ENCODE peak calls at places on chromosomes 13 and 19, in six cellular contexts. One of them, this sample, is unnamed.

GRCh38 chr13:83248751-83249150 is 633.5 kb downstream of the SLITRK1 start:
- DNase-seq in C1 segment of cervical spinal cord: no peak
- DNase-seq in stimulated activated CD8-positive, alpha-beta memory T cell treated with anti-CD3 and anti-CD28 coated beads, Interleukin-4, amount 100 ng/mL, for 24 hours: no peak
- DNase-seq in mucosa of gallbladder: no peak
- DNase-seq in activated T-helper 2 cell treated with anti-CD3 and anti-CD28 coated beads, Interferon-gamma antibody, Interleukin-2, Interleukin-4, amounts not matched to agents 10 μg/mL and 5 μg/mL and 100 μg/mL, durations not matched to agents 14 hours and 24 hours and 36 hours: no peak
- DNase-seq in heart left ventricle: no peak
- DNase-seq in this sample: peak

GRCh38 chr19:10270180-10270615 is 722 bp upstream of the ICAM1 start:
- DNase-seq in mucosa of gallbladder: peak
- DNase-seq in C1 segment of cervical spinal cord: no peak
- DNase-seq in stimulated activated CD8-positive, alpha-beta memory T cell treated with anti-CD3 and anti-CD28 coated beads, Interleukin-4, amount 100 ng/mL, for 24 hours: peak
- DNase-seq in activated T-helper 2 cell treated with anti-CD3 and anti-CD28 coated beads, Interferon-gamma antibody, Interleukin-2, Interleukin-4, amounts not matched to agents 10 μg/mL and 5 μg/mL and 100 μg/mL, durations not matched to agents 14 hours and 24 hours and 36 hours: peak
- DNase-seq in heart left ventricle: peak
- DNase-seq in this sample: peak

GRCh38 chr13:87671031-87671823 is at the start of gene SLITRK5:
- DNase-seq in mucosa of gallbladder: peak
- DNase-seq in activated T-helper 2 cell treated with anti-CD3 and anti-CD28 coated beads, Interferon-gamma antibody, Interleukin-2, Interleukin-4, amounts not matched to agents 10 μg/mL and 5 μg/mL and 100 μg/mL, durations not matched to agents 14 hours and 24 hours and 36 hours: peak
- DNase-seq in C1 segment of cervical spinal cord: peak
- DNase-seq in heart left ventricle: peak
- DNase-seq in stimulated activated CD8-positive, alpha-beta memory T cell treated with anti-CD3 and anti-CD28 coated beads, Interleukin-4, amount 100 ng/mL, for 24 hours: peak
- DNase-seq in this sample: peak

GRCh38 chr19:19387108-19387507 is 18.4 kb upstream of the GATAD2A start:
- DNase-seq in mucosa of gallbladder: no peak
- DNase-seq in stimulated activated CD8-positive, alpha-beta memory T cell treated with anti-CD3 and anti-CD28 coated beads, Interleukin-4, amount 100 ng/mL, for 24 hours: no peak
- DNase-seq in activated T-helper 2 cell treated with anti-CD3 and anti-CD28 coated beads, Interferon-gamma antibody, Interleukin-2, Interleukin-4, amounts not matched to agents 10 μg/mL and 5 μg/mL and 100 μg/mL, durations not matched to agents 14 hours and 24 hours and 36 hours: no peak
- DNase-seq in heart left ventricle: no peak
- DNase-seq in C1 segment of cervical spinal cord: no peak
- DNase-seq in this sample: no peak

GRCh38 chr19:16121141-16121540 is 9.5 kb downstream of the RAB8A start:
- DNase-seq in mucosa of gallbladder: no peak
- DNase-seq in C1 segment of cervical spinal cord: no peak
- DNase-seq in activated T-helper 2 cell treated with anti-CD3 and anti-CD28 coated beads, Interferon-gamma antibody, Interleukin-2, Interleukin-4, amounts not matched to agents 10 μg/mL and 5 μg/mL and 100 μg/mL, durations not matched to agents 14 hours and 24 hours and 36 hours: no peak
- DNase-seq in heart left ventricle: no peak
- DNase-seq in stimulated activated CD8-positive, alpha-beta memory T cell treated with anti-CD3 and anti-CD28 coated beads, Interleukin-4, amount 100 ng/mL, for 24 hours: no peak
- DNase-seq in this sample: no peak

GRCh38 chr13:91726666-91727065 is 328.2 kb downstream of the GPC5 start:
- DNase-seq in stimulated activated CD8-positive, alpha-beta memory T cell treated with anti-CD3 and anti-CD28 coated beads, Interleukin-4, amount 100 ng/mL, for 24 hours: no peak
- DNase-seq in heart left ventricle: no peak
- DNase-seq in mucosa of gallbladder: no peak
- DNase-seq in C1 segment of cervical spinal cord: no peak
- DNase-seq in activated T-helper 2 cell treated with anti-CD3 and anti-CD28 coated beads, Interferon-gamma antibody, Interleukin-2, Interleukin-4, amounts not matched to agents 10 μg/mL and 5 μg/mL and 100 μg/mL, durations not matched to agents 14 hours and 24 hours and 36 hours: no peak
- DNase-seq in this sample: no peak

GRCh38 chr19:53552001-53552721 is 14.2 kb downstream of the ZNF331 start:
- DNase-seq in stimulated activated CD8-positive, alpha-beta memory T cell treated with anti-CD3 and anti-CD28 coated beads, Interleukin-4, amount 100 ng/mL, for 24 hours: no peak
- DNase-seq in heart left ventricle: no peak
- DNase-seq in mucosa of gallbladder: no peak
- DNase-seq in C1 segment of cervical spinal cord: no peak
- DNase-seq in activated T-helper 2 cell treated with anti-CD3 and anti-CD28 coated beads, Interferon-gamma antibody, Interleukin-2, Interleukin-4, amounts not matched to agents 10 μg/mL and 5 μg/mL and 100 μg/mL, durations not matched to agents 14 hours and 24 hours and 36 hours: no peak
- DNase-seq in this sample: no peak

GRCh38 chr19:38862321-38863059 is 12.7 kb upstream of the HNRNPL start:
- DNase-seq in mucosa of gallbladder: peak
- DNase-seq in heart left ventricle: peak
- DNase-seq in activated T-helper 2 cell treated with anti-CD3 and anti-CD28 coated beads, Interferon-gamma antibody, Interleukin-2, Interleukin-4, amounts not matched to agents 10 μg/mL and 5 μg/mL and 100 μg/mL, durations not matched to agents 14 hours and 24 hours and 36 hours: no peak
- DNase-seq in stimulated activated CD8-positive, alpha-beta memory T cell treated with anti-CD3 and anti-CD28 coated beads, Interleukin-4, amount 100 ng/mL, for 24 hours: no peak
- DNase-seq in C1 segment of cervical spinal cord: no peak
- DNase-seq in this sample: no peak

GRCh38 chr13:107867701-107868661 is 347.4 kb downstream of the LIG4 start:
- DNase-seq in heart left ventricle: peak
- DNase-seq in mucosa of gallbladder: peak
- DNase-seq in stimulated activated CD8-positive, alpha-beta memory T cell treated with anti-CD3 and anti-CD28 coated beads, Interleukin-4, amount 100 ng/mL, for 24 hours: no peak
- DNase-seq in C1 segment of cervical spinal cord: peak
- DNase-seq in activated T-helper 2 cell treated with anti-CD3 and anti-CD28 coated beads, Interferon-gamma antibody, Interleukin-2, Interleukin-4, amounts not matched to agents 10 μg/mL and 5 μg/mL and 100 μg/mL, durations not matched to agents 14 hours and 24 hours and 36 hours: no peak
- DNase-seq in this sample: no peak

GRCh38 chr19:5338661-5339469 is 1.7 kb downstream of the PTPRS start:
- DNase-seq in heart left ventricle: no peak
- DNase-seq in activated T-helper 2 cell treated with anti-CD3 and anti-CD28 coated beads, Interferon-gamma antibody, Interleukin-2, Interleukin-4, amounts not matched to agents 10 μg/mL and 5 μg/mL and 100 μg/mL, durations not matched to agents 14 hours and 24 hours and 36 hours: no peak
- DNase-seq in C1 segment of cervical spinal cord: no peak
- DNase-seq in mucosa of gallbladder: no peak
- DNase-seq in stimulated activated CD8-positive, alpha-beta memory T cell treated with anti-CD3 and anti-CD28 coated beads, Interleukin-4, amount 100 ng/mL, for 24 hours: no peak
- DNase-seq in this sample: no peak

GRCh38 chr19:54186934-54187381 is 2.4 kb downstream of the MBOAT7 start:
- DNase-seq in C1 segment of cervical spinal cord: no peak
- DNase-seq in heart left ventricle: no peak
- DNase-seq in mucosa of gallbladder: peak
- DNase-seq in stimulated activated CD8-positive, alpha-beta memory T cell treated with anti-CD3 and anti-CD28 coated beads, Interleukin-4, amount 100 ng/mL, for 24 hours: no peak
- DNase-seq in activated T-helper 2 cell treated with anti-CD3 and anti-CD28 coated beads, Interferon-gamma antibody, Interleukin-2, Interleukin-4, amounts not matched to agents 10 μg/mL and 5 μg/mL and 100 μg/mL, durations not matched to agents 14 hours and 24 hours and 36 hours: no peak
- DNase-seq in this sample: no peak

This sample was measured in tibial artery.